ENCODE peak calls at places on chromosome 20, in seven cellular contexts. R is BJ; Z is stimulated activated CD8-positive, alpha-beta memory T cell treated with anti-CD3 and anti-CD28 coated beads, Interleukin-12 subunit alpha, Interleukin-12 subunit beta, amount 100 ng/mL, for 4 hours; P is HL-60; L is pancreas; S is anterior cingulate cortex; B is heart left ventricle. T is an unnamed sample.

GRCh38 chr20:35311409-35311808 is 19.2 kb upstream of the FAM83C start:
- DNase-seq in R (no peak), L (no peak), S (no peak), P (no peak), B (no peak), Z (no peak), T (no peak)

GRCh38 chr20:9532069-9532809 is 17.8 kb downstream of the LAMP5 start:
- DNase-seq in R (peak), L (no peak), P (no peak), S (no peak), Z (no peak), B (no peak), T (no peak)

GRCh38 chr20:51335329-51335841 is 207.1 kb downstream of the NFATC2 start:
- DNase-seq in L (no peak), P (no peak), R (no peak), S (no peak), B (no peak), Z (no peak), T (no peak)

GRCh38 chr20:64038579-64039292 is 2.8 kb downstream of the C20orf204 start:
- DNase-seq in Z (peak), B (peak), S (peak), P (peak), R (no peak), L (peak), T (peak)

GRCh38 chr20:59043698-59044097 is 1.1 kb upstream of the PRELID3B start:
- DNase-seq in Z (no peak), R (no peak), B (no peak), L (no peak), P (no peak), S (no peak), T (no peak)

GRCh38 chr20:21703740-21704407 is 1.6 kb upstream of the PAX1 start:
- DNase-seq in S (no peak), B (no peak), P (no peak), L (no peak), Z (no peak), R (no peak), T (no peak)

GRCh38 chr20:46088409-46089075 is 1.2 kb downstream of the NCOA5 start:
- DNase-seq in R (no peak), B (no peak), L (no peak), Z (no peak), P (no peak), S (no peak), T (no peak)

GRCh38 chr20:18166939-18167338 is 29.3 kb downstream of the KAT14 start:
- DNase-seq in S (no peak), R (no peak), P (no peak), Z (no peak), L (no peak), B (no peak), T (no peak)

GRCh38 chr20:61263084-61263695 is 11.1 kb downstream of the CDH4 start:
- DNase-seq in B (no peak), Z (no peak), L (no peak), R (no peak), P (peak), S (peak), T (no peak)

GRCh38 chr20:50438986-50439407 is 71.2 kb upstream of the PTPN1 start:
- DNase-seq in B (no peak), Z (no peak), S (no peak), L (no peak), P (no peak), R (no peak), T (no peak)

GRCh38 chr20:41173791-41174341 is 36.5 kb downstream of the PLCG1 start:
- DNase-seq in S (no peak), Z (no peak), P (no peak), L (no peak), R (no peak), B (peak), T (no peak)

GRCh38 chr20:6818033-6818808 is 50.7 kb downstream of the BMP2 start:
- DNase-seq in S (no peak), L (no peak), Z (no peak), P (no peak), B (no peak), R (no peak), T (no peak)

GRCh38 chr20:35564905-35565304 is 23.0 kb downstream of the ERGIC3 start:
- DNase-seq in R (no peak), P (no peak), Z (no peak), S (no peak), B (no peak), L (no peak), T (no peak)

GRCh38 chr20:45971425-45971674 is 653 bp downstream of the ZNF335 start:
- DNase-seq in L (no peak), S (no peak), P (no peak), B (no peak), R (no peak), Z (no peak), T (no peak)

GRCh38 chr20:50484271-50484976 is 25.8 kb upstream of the PTPN1 start:
- DNase-seq in L (no peak), S (no peak), P (peak), Z (no peak), B (no peak), R (no peak), T (no peak)

GRCh38 chr20:40320612-40321011 is 368.4 kb downstream of the MAFB start:
- DNase-seq in L (no peak), S (no peak), P (no peak), B (no peak), Z (no peak), R (no peak), T (no peak)

GRCh38 chr20:33554914-33555420 is 65.1 kb downstream of the CBFA2T2 start:
- DNase-seq in L (no peak), Z (no peak), R (peak), P (no peak), B (no peak), S (no peak), T (peak)

GRCh38 chr20:13331536-13331935 is 110.5 kb downstream of the ISM1 start:
- DNase-seq in L (no peak), Z (no peak), R (no peak), P (no peak), S (no peak), B (no peak), T (no peak)

GRCh38 chr20:52192296-52193007 is 873 bp upstream of the ZFP64 start:
- DNase-seq in B (peak), L (peak), R (no peak), S (no peak), P (peak), Z (peak), T (no peak)

GRCh38 chr20:44395963-44396340 is 40.5 kb downstream of the HNF4A start:
- DNase-seq in Z (no peak), R (no peak), L (no peak), B (no peak), S (no peak), P (no peak), T (no peak)

GRCh38 chr20:49268600-49269365 is 9.1 kb downstream of the ZNFX1 start:
- DNase-seq in Z (no peak), P (no peak), B (no peak), L (no peak), R (peak), S (no peak), T (no peak)

GRCh38 chr20:63290677-63291472 is 2.1 kb upstream of the COL20A1 start:
- DNase-seq in L (peak), P (peak), Z (peak), R (no peak), S (no peak), B (no peak), T (peak)

GRCh38 chr20:3766381-3766780 is 1.2 kb downstream of the ADISSP start:
- DNase-seq in R (no peak), Z (no peak), B (no peak), L (peak), S (no peak), P (no peak), T (no peak)

GRCh38 chr20:52996726-52997125 is 24.6 kb downstream of the TSHZ2 start:
- DNase-seq in B (no peak), S (no peak), P (no peak), R (no peak), L (no peak), Z (no peak), T (no peak)

GRCh38 chr20:53623454-53624206 is 30.0 kb upstream of the ZNF217 start:
- DNase-seq in B (peak), Z (no peak), R (no peak), S (peak), L (no peak), P (peak), T (no peak)

GRCh38 chr20:4896971-4897497 is 104.3 kb downstream of the SLC23A2 start:
- DNase-seq in B (no peak), R (no peak), L (no peak), P (peak), S (no peak), Z (no peak), T (no peak)

GRCh38 chr20:31497838-31498540 is 16.3 kb upstream of the HM13 start:
- DNase-seq in L (no peak), S (no peak), R (no peak), P (no peak), B (peak), Z (no peak), T (no peak)

GRCh38 chr20:36004045-36004444 is 35.7 kb downstream of the CNBD2 start:
- DNase-seq in P (no peak), Z (no peak), B (no peak), L (no peak), R (no peak), S (no peak), T (no peak)

GRCh38 chr20:60034231-60035110 is 76.2 kb downstream of the CDH26 start:
- DNase-seq in S (no peak), P (no peak), L (no peak), R (no peak), Z (no peak), B (peak), T (no peak)

GRCh38 chr20:37364013-37364926 is 18.3 kb downstream of the SRC start:
- DNase-seq in Z (no peak), B (no peak), S (no peak), R (no peak), L (no peak), P (no peak), T (no peak)

GRCh38 chr20:38120625-38120988 is 44.5 kb downstream of the TGM2 start:
- DNase-seq in Z (no peak), S (no peak), R (no peak), B (no peak), L (no peak), P (no peak), T (no peak)

GRCh38 chr20:50720582-50720981 is 10.8 kb upstream of the PARD6B start:
- DNase-seq in B (no peak), L (no peak), Z (no peak), P (no peak), S (no peak), R (no peak), T (no peak)

GRCh38 chr20:18979132-18979531 is 165.5 kb downstream of the SCP2D1 start:
- DNase-seq in Z (no peak), L (no peak), R (no peak), P (no peak), B (no peak), S (no peak), T (no peak)

GRCh38 chr20:25675161-25675560 is 21.5 kb downstream of the ZNF337 start:
- DNase-seq in R (no peak), L (no peak), Z (no peak), B (no peak), P (peak), S (no peak), T (no peak)

T was measured in stimulated activated naive B cell treated with anti-CD40 and anti-IgM and Interleukin-4, amounts not matched to agents 10 μg/mL and 1 μg/mL and 100 μg/mL, for 72 hours.